ENCODE peak calls at places on chromosome X, in seven cellular contexts. K is RWPE1; J is activated CD8-positive, alpha-beta T cell treated with anti-CD3 and anti-CD28 coated beads for 36 hours; C is type B pancreatic cell; F is pancreas; T is breast epithelium; O is OCI-LY7. E is an unnamed sample.
A peak's percentile ranks its signal among the peaks of the same experiment; 100 is the strongest.

GRCh38 chrX:49172280-49172780 is 632 bp downstream of the PLP2 start:
- DNase-seq in J (peak; percentile 89), K (no peak), C (no peak), O (peak; percentile 72), F (peak; percentile 88), T (peak; percentile 63), E (no peak)

GRCh38 chrX:143669395-143669794 is 33.5 kb upstream of the SLITRK4 start:
- DNase-seq in J (no peak), O (no peak), T (no peak), F (no peak), K (peak; percentile 1), C (no peak), E (no peak)

GRCh38 chrX:39636481-39636880 is 461.3 kb downstream of the BCOR start:
- DNase-seq in O (no peak), C (no peak), K (no peak), F (no peak), T (no peak), J (no peak), E (no peak)

GRCh38 chrX:97401154-97401553 is 517.4 kb downstream of the RPA4 start:
- DNase-seq in F (no peak), K (no peak), O (no peak), T (no peak), C (no peak), J (peak; percentile 18), E (no peak)

GRCh38 chrX:107823456-107823855 is 2.2 kb upstream of the MID2 start:
- DNase-seq in C (no peak), O (no peak), J (no peak), T (no peak), F (no peak), K (no peak), E (no peak)

GRCh38 chrX:16610121-16610565 is 39.8 kb upstream of the S100G start:
- DNase-seq in O (no peak), K (peak; percentile 3), J (no peak), F (no peak), C (no peak), T (no peak), E (no peak)

GRCh38 chrX:28802625-28803024 is 215.4 kb downstream of the IL1RAPL1 start:
- DNase-seq in K (no peak), O (no peak), F (no peak), T (no peak), C (no peak), J (no peak), E (no peak)

GRCh38 chrX:102126863-102127262 is 1.4 kb downstream of the TCEAL2 start:
- DNase-seq in T (no peak), J (no peak), K (no peak), F (no peak), O (no peak), C (no peak), E (no peak)

GRCh38 chrX:651922-652775 is 21.6 kb downstream of the SHOX start:
- DNase-seq in O (no peak), J (no peak), C (no peak), K (no peak), F (no peak), T (no peak), E (no peak)

GRCh38 chrX:6052111-6052745 is 176.4 kb downstream of the NLGN4X start:
- DNase-seq in K (no peak), J (no peak), C (no peak), T (no peak), F (no peak), O (no peak), E (no peak)

GRCh38 chrX:104309169-104309568 is 54.4 kb upstream of the ESX1 start:
- DNase-seq in K (no peak), T (no peak), F (no peak), C (no peak), J (no peak), O (no peak), E (no peak)

GRCh38 chrX:18252644-18253359 is 32.1 kb upstream of the BEND2 start:
- DNase-seq in K (no peak), T (no peak), F (no peak), O (no peak), J (no peak), C (no peak), E (no peak)

GRCh38 chrX:43949669-43950068 is 23.5 kb downstream of the NDP start:
- DNase-seq in F (peak; percentile 69), C (no peak), T (no peak), O (peak; percentile 4), J (peak; percentile 40), K (no peak), E (peak; percentile 38)

GRCh38 chrX:49029876-49030275 is 13.3 kb downstream of the TFE3 start:
- DNase-seq in F (no peak), J (no peak), C (no peak), K (peak; percentile 79), T (no peak), O (no peak), E (no peak)

GRCh38 chrX:114952696-114953095 is 64.7 kb downstream of the IL13RA2 start:
- DNase-seq in C (no peak), F (no peak), T (no peak), J (no peak), O (no peak), K (no peak), E (no peak)

DNA sequence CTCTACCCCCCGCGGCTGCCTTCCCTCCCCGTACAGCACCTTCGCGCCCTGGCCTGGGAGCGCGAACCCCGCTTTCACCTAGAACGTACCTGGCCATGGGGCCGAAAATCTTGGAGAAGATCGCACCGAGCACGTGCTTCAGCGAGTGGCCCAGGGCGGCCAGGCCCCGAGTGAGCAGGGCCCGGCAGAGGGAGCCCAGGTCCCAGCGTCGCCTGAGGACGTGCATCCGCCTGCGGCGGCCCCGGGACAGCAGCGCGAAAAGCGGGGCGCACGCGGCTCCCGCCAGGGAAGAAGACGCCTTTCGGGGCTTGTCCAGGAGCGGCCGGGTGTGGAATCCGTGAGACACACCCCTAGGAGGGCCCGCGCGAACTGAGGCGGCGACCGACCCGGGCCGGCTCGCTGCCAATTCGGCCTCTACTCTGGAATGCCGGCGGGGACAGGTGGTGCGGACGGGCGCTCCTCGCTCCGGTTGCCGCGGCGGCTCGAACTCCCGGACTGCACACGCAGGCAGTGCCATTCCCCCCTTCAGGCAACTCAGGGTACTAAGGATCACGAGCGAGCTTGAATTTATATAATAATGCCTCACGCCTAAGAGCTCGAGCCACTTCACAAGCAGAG is at the start of gene HS6ST2:
- DNase-seq in T (no peak), F (peak; percentile 68), J (peak; percentile 12), O (no peak), K (peak; percentile 22), C (peak; percentile 77), E (peak; percentile 68)
- TF ChIP-seq CTCF in T (no peak), F (no peak), J (no peak), O (no peak), K (no peak), C (peak; percentile 67), E (peak; percentile 27)

DNA sequence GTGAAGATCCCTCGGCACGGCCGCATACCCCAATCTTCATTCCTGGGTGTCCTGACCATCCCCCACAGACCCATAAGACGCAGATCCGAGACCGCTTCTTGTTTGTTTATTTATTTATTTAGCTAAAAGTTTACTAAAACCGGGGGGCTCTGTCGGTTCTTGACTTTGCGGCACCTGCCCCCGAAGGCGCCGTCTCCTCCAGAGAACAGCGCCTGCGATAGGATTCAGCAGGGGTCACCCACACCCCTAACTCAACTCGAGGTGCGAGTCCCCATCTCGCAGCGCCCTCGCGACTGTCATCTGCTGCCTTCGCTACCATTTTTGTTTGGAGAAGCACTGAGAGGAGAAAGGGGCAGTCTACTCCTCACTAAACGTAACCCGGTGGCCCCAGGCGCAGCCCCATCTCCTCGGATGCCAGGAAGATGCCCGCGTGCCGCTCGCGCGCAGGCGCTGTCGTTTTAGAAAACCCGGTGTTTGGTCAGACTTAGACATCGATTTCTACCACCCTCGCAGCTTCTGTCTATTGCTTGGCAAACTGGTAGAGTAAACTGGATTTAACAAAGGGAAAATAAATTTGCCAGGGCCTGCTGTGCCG is 18.9 kb upstream of the GPR101 start:
- DNase-seq in J (peak; percentile 45), F (peak; percentile 43), K (no peak), T (no peak), O (no peak), C (no peak), E (no peak)
- TF ChIP-seq CTCF in J (no peak), F (peak; percentile 3), K (peak; percentile 31), T (no peak), O (peak; percentile 38), C (peak; percentile 7), E (no peak)

GRCh38 chrX:47628980-47629379 is 750 bp downstream of the CFP start:
- DNase-seq in C (no peak), K (no peak), F (no peak), J (peak; percentile 33), O (peak; percentile 43), T (no peak), E (no peak)
- TF ChIP-seq CTCF in C (no peak), K (no peak), F (no peak), J (no peak), O (peak; percentile 58), T (no peak), E (no peak)

DNA sequence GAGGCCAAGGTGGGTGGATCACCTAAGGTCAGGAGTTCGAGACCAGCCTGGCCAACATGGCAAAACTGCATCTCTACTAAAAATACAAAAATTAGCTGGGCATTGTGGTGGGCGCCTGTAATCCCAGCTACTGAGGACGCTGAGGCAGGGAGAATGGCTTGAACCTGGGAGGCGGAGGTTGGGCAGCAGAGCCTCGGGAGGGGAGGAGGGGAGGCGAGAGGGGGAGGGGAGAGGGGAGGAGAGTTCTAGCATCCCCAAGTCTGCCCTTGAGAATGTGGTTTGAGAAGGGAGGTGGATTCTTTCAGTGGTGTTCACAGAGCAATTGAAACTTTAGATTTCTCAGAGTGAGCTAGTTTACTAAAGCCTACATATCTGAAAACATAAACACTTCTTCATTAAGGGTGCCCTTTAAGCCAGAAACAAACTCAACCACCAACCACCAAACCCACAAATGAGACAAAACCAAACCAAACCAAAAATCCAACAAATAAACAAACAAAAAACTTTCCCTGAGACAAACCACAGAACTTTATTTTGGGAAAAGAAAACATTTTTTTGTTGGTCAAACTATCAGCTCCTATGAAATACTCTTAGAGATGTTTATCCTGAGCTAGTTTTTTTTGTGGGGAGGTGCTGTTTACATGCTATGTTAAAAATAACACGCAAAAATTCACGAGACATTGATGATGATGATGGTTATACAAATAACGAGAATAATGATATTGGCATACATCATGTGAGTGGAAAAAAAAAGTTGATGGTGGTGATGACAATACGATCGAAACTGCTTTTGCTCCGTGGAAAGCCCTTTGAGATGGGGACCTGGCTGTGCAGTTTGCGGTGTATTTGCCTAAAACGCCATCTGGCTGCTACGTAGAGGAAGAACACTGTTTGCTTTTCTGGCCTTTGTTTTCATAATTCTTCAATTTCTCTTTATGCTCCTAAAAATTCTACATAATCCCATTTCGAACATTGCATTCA is 98.2 kb upstream of the PRKX start:
- DNase-seq in C (no peak), O (peak; percentile 58), J (peak; percentile 59), T (peak; percentile 35), F (no peak), K (no peak), E (no peak)
- TF ChIP-seq CTCF in C (peak; percentile 78), O (peak; percentile 73), J (no peak), T (peak; percentile 31), F (no peak), K (peak; percentile 53), E (peak; percentile 37)

E was measured in mesothelial cell of epicardium.